ENCODE peak calls at places on chromosomes 5 and 9, in ten cellular contexts. One of them, this sample, is unnamed.

GRCh38 chr5:77993799-77994318 is 217.7 kb upstream of the TBCA start:
- DNase-seq in breast epithelium: no peak
- DNase-seq in spleen: no peak
- DNase-seq in transverse colon: no peak
- DNase-seq in stomach: no peak
- DNase-seq in sigmoid colon: no peak
- DNase-seq in GM12892: no peak
- DNase-seq in HCT116: no peak
- DNase-seq in HL-60: no peak
- DNase-seq in prostate gland: no peak
- DNase-seq in this sample: no peak

GRCh38 chr5:154701181-154701580 is 54.0 kb upstream of the LARP1 start:
- DNase-seq in breast epithelium: no peak
- DNase-seq in spleen: no peak
- DNase-seq in transverse colon: no peak
- DNase-seq in stomach: no peak
- DNase-seq in sigmoid colon: no peak
- DNase-seq in GM12892: no peak
- DNase-seq in HCT116: no peak
- DNase-seq in HL-60: no peak
- DNase-seq in prostate gland: peak
- DNase-seq in this sample: no peak

GRCh38 chr9:123361086-123361730 is 5.2 kb downstream of the CRB2 start:
- DNase-seq in breast epithelium: no peak
- DNase-seq in spleen: no peak
- DNase-seq in transverse colon: peak
- DNase-seq in stomach: no peak
- DNase-seq in sigmoid colon: no peak
- DNase-seq in GM12892: no peak
- DNase-seq in HCT116: no peak
- DNase-seq in HL-60: no peak
- DNase-seq in prostate gland: no peak
- DNase-seq in this sample: no peak

GRCh38 chr9:96009690-96010477 is 134.4 kb downstream of the ERCC6L2 start:
- DNase-seq in breast epithelium: no peak
- DNase-seq in spleen: no peak
- DNase-seq in transverse colon: peak
- DNase-seq in stomach: no peak
- DNase-seq in sigmoid colon: no peak
- DNase-seq in GM12892: no peak
- DNase-seq in HCT116: no peak
- DNase-seq in HL-60: peak
- DNase-seq in prostate gland: no peak
- DNase-seq in this sample: no peak

GRCh38 chr9:71909887-71910601 is 949 bp downstream of the ABHD17B start:
- DNase-seq in breast epithelium: peak
- DNase-seq in spleen: no peak
- DNase-seq in transverse colon: peak
- DNase-seq in stomach: peak
- DNase-seq in sigmoid colon: peak
- DNase-seq in GM12892: peak
- DNase-seq in HCT116: no peak
- DNase-seq in HL-60: peak
- DNase-seq in prostate gland: peak
- DNase-seq in this sample: peak

GRCh38 chr9:114001794-114002261 is 76.3 kb downstream of the AMBP start:
- DNase-seq in breast epithelium: no peak
- DNase-seq in spleen: peak
- DNase-seq in transverse colon: no peak
- DNase-seq in stomach: peak
- DNase-seq in sigmoid colon: no peak
- DNase-seq in GM12892: no peak
- DNase-seq in HCT116: no peak
- DNase-seq in HL-60: no peak
- DNase-seq in prostate gland: no peak
- DNase-seq in this sample: no peak

GRCh38 chr9:122218885-122219855 is 9.6 kb downstream of the LHX6 start:
- DNase-seq in breast epithelium: no peak
- DNase-seq in spleen: no peak
- DNase-seq in transverse colon: no peak
- DNase-seq in stomach: no peak
- DNase-seq in sigmoid colon: no peak
- DNase-seq in GM12892: no peak
- DNase-seq in HCT116: no peak
- DNase-seq in HL-60: no peak
- DNase-seq in prostate gland: no peak
- DNase-seq in this sample: no peak

GRCh38 chr5:80871541-80871961 is 88.6 kb upstream of the RASGRF2 start:
- DNase-seq in breast epithelium: no peak
- DNase-seq in spleen: no peak
- DNase-seq in transverse colon: no peak
- DNase-seq in stomach: no peak
- DNase-seq in sigmoid colon: no peak
- DNase-seq in GM12892: no peak
- DNase-seq in HCT116: peak
- DNase-seq in HL-60: no peak
- DNase-seq in prostate gland: no peak
- DNase-seq in this sample: no peak

GRCh38 chr9:70404261-70404660 is 10.2 kb downstream of the KLF9 start:
- DNase-seq in breast epithelium: peak
- DNase-seq in spleen: no peak
- DNase-seq in transverse colon: no peak
- DNase-seq in stomach: no peak
- DNase-seq in sigmoid colon: peak
- DNase-seq in GM12892: no peak
- DNase-seq in HCT116: no peak
- DNase-seq in HL-60: no peak
- DNase-seq in prostate gland: no peak
- DNase-seq in this sample: no peak

GRCh38 chr5:157219491-157220271 is 39.0 kb downstream of the ITK start:
- DNase-seq in breast epithelium: no peak
- DNase-seq in spleen: no peak
- DNase-seq in transverse colon: no peak
- DNase-seq in stomach: no peak
- DNase-seq in sigmoid colon: no peak
- DNase-seq in GM12892: no peak
- DNase-seq in HCT116: no peak
- DNase-seq in HL-60: no peak
- DNase-seq in prostate gland: no peak
- DNase-seq in this sample: no peak

GRCh38 chr5:175484824-175485223 is 6.5 kb downstream of the SFXN1 start:
- DNase-seq in breast epithelium: no peak
- DNase-seq in spleen: no peak
- DNase-seq in transverse colon: no peak
- DNase-seq in stomach: no peak
- DNase-seq in sigmoid colon: no peak
- DNase-seq in GM12892: no peak
- DNase-seq in HCT116: no peak
- DNase-seq in HL-60: no peak
- DNase-seq in prostate gland: no peak
- DNase-seq in this sample: no peak

GRCh38 chr5:175485631-175486030 is 7.3 kb downstream of the SFXN1 start:
- DNase-seq in breast epithelium: no peak
- DNase-seq in spleen: no peak
- DNase-seq in transverse colon: no peak
- DNase-seq in stomach: no peak
- DNase-seq in sigmoid colon: no peak
- DNase-seq in GM12892: no peak
- DNase-seq in HCT116: no peak
- DNase-seq in HL-60: no peak
- DNase-seq in prostate gland: no peak
- DNase-seq in this sample: no peak

GRCh38 chr5:175484322-175484721 is 6.0 kb downstream of the SFXN1 start:
- DNase-seq in breast epithelium: no peak
- DNase-seq in spleen: peak
- DNase-seq in transverse colon: no peak
- DNase-seq in stomach: no peak
- DNase-seq in sigmoid colon: no peak
- DNase-seq in GM12892: no peak
- DNase-seq in HCT116: no peak
- DNase-seq in HL-60: no peak
- DNase-seq in prostate gland: no peak
- DNase-seq in this sample: no peak

GRCh38 chr5:175489693-175490443 is 11.5 kb downstream of the SFXN1 start:
- DNase-seq in breast epithelium: no peak
- DNase-seq in spleen: no peak
- DNase-seq in transverse colon: no peak
- DNase-seq in stomach: no peak
- DNase-seq in sigmoid colon: no peak
- DNase-seq in GM12892: no peak
- DNase-seq in HCT116: no peak
- DNase-seq in HL-60: peak
- DNase-seq in prostate gland: no peak
- DNase-seq in this sample: no peak

DNA sequence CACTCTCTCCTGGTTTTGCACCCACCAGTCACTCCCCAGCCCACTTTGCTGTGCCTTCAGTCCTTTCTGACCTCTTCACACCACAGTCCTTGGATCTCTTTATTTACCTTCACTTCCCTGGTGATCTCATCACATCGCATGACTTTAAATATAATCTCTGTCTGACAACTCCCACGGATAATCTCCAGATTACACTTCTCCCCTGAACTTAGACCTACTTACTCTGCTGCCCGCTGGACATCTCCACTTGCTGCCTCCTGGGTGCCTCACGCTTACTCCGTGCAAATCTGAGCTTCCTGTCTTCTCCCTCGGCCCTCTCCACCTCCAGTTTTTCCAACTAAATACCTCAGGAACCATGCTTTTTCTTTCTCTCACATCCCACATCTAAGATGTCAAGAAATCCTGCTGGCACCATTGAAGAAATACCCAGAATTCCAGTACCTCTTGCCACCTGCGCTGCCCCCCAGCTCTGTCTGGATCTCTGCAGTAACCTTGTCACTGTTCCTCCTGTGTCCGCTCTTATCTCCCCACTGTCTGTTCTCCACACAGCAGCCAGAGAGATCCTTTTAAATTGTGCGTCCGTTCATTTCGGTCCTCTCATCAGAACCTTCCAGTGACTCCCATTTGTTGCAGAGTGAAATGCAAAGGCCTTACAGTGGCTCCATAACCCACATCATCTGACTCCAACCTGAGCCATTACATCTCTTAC is 9.3 kb downstream of the SFXN1 start:
- DNase-seq in breast epithelium: no peak
- DNase-seq in spleen: no peak
- DNase-seq in transverse colon: no peak
- DNase-seq in stomach: no peak
- DNase-seq in sigmoid colon: no peak
- DNase-seq in GM12892: no peak
- DNase-seq in HCT116: no peak
- DNase-seq in HL-60: no peak
- DNase-seq in prostate gland: no peak
- DNase-seq in this sample: no peak
- TF ChIP-seq POLR2AphosphoS5 in breast epithelium: no peak
- TF ChIP-seq POLR2AphosphoS5 in spleen: no peak
- TF ChIP-seq POLR2AphosphoS5 in transverse colon: no peak
- TF ChIP-seq POLR2AphosphoS5 in stomach: no peak
- TF ChIP-seq POLR2AphosphoS5 in sigmoid colon: no peak
- TF ChIP-seq POLR2AphosphoS5 in GM12892: no peak
- TF ChIP-seq POLR2AphosphoS5 in HCT116: no peak
- TF ChIP-seq POLR2AphosphoS5 in HL-60: no peak
- TF ChIP-seq POLR2AphosphoS5 in prostate gland: no peak
- TF ChIP-seq POLR2AphosphoS5 in this sample: no peak

GRCh38 chr5:149865746-149866145 is 78.8 kb downstream of the PDE6A start:
- DNase-seq in breast epithelium: no peak
- DNase-seq in spleen: no peak
- DNase-seq in transverse colon: no peak
- DNase-seq in stomach: no peak
- DNase-seq in sigmoid colon: no peak
- DNase-seq in GM12892: no peak
- DNase-seq in HCT116: no peak
- DNase-seq in HL-60: peak
- DNase-seq in prostate gland: no peak
- DNase-seq in this sample: no peak

GRCh38 chr5:149857499-149857898 is 87.1 kb downstream of the PDE6A start:
- DNase-seq in breast epithelium: peak
- DNase-seq in spleen: peak
- DNase-seq in transverse colon: peak
- DNase-seq in stomach: peak
- DNase-seq in sigmoid colon: peak
- DNase-seq in GM12892: no peak
- DNase-seq in HCT116: no peak
- DNase-seq in HL-60: peak
- DNase-seq in prostate gland: peak
- DNase-seq in this sample: no peak

GRCh38 chr5:149863830-149864229 is 80.8 kb downstream of the PDE6A start:
- DNase-seq in breast epithelium: no peak
- DNase-seq in spleen: no peak
- DNase-seq in transverse colon: no peak
- DNase-seq in stomach: no peak
- DNase-seq in sigmoid colon: no peak
- DNase-seq in GM12892: no peak
- DNase-seq in HCT116: no peak
- DNase-seq in HL-60: no peak
- DNase-seq in prostate gland: no peak
- DNase-seq in this sample: no peak

GRCh38 chr5:149863176-149863575 is 81.4 kb downstream of the PDE6A start:
- DNase-seq in breast epithelium: no peak
- DNase-seq in spleen: peak
- DNase-seq in transverse colon: no peak
- DNase-seq in stomach: no peak
- DNase-seq in sigmoid colon: no peak
- DNase-seq in GM12892: no peak
- DNase-seq in HCT116: no peak
- DNase-seq in HL-60: no peak
- DNase-seq in prostate gland: no peak
- DNase-seq in this sample: no peak

GRCh38 chr5:149860801-149861322 is 83.7 kb downstream of the PDE6A start:
- DNase-seq in breast epithelium: no peak
- DNase-seq in spleen: peak
- DNase-seq in transverse colon: no peak
- DNase-seq in stomach: no peak
- DNase-seq in sigmoid colon: peak
- DNase-seq in GM12892: peak
- DNase-seq in HCT116: no peak
- DNase-seq in HL-60: no peak
- DNase-seq in prostate gland: no peak
- DNase-seq in this sample: peak
- TF ChIP-seq POLR2AphosphoS5 in breast epithelium: no peak
- TF ChIP-seq POLR2AphosphoS5 in spleen: no peak
- TF ChIP-seq POLR2AphosphoS5 in transverse colon: no peak
- TF ChIP-seq POLR2AphosphoS5 in stomach: no peak
- TF ChIP-seq POLR2AphosphoS5 in sigmoid colon: no peak
- TF ChIP-seq POLR2AphosphoS5 in GM12892: no peak
- TF ChIP-seq POLR2AphosphoS5 in HCT116: no peak
- TF ChIP-seq POLR2AphosphoS5 in HL-60: no peak
- TF ChIP-seq POLR2AphosphoS5 in prostate gland: no peak
- TF ChIP-seq POLR2AphosphoS5 in this sample: no peak

GRCh38 chr5:74684900-74685851 is at the start of gene HEXB:
- DNase-seq in breast epithelium: peak
- DNase-seq in spleen: peak
- DNase-seq in transverse colon: peak
- DNase-seq in stomach: peak
- DNase-seq in sigmoid colon: peak
- DNase-seq in GM12892: peak
- DNase-seq in HCT116: peak
- DNase-seq in HL-60: peak
- DNase-seq in prostate gland: peak
- DNase-seq in this sample: peak
- TF ChIP-seq POLR2AphosphoS5 in breast epithelium: peak
- TF ChIP-seq POLR2AphosphoS5 in spleen: peak
- TF ChIP-seq POLR2AphosphoS5 in transverse colon: peak
- TF ChIP-seq POLR2AphosphoS5 in stomach: peak
- TF ChIP-seq POLR2AphosphoS5 in sigmoid colon: peak
- TF ChIP-seq POLR2AphosphoS5 in GM12892: peak
- TF ChIP-seq POLR2AphosphoS5 in HCT116: peak
- TF ChIP-seq POLR2AphosphoS5 in HL-60: no peak
- TF ChIP-seq POLR2AphosphoS5 in prostate gland: peak
- TF ChIP-seq POLR2AphosphoS5 in this sample: no peak

GRCh38 chr5:122187426-122187825 is 58.1 kb downstream of the ZNF474 start:
- DNase-seq in breast epithelium: no peak
- DNase-seq in spleen: no peak
- DNase-seq in transverse colon: peak
- DNase-seq in stomach: no peak
- DNase-seq in sigmoid colon: no peak
- DNase-seq in GM12892: no peak
- DNase-seq in HCT116: no peak
- DNase-seq in HL-60: no peak
- DNase-seq in prostate gland: no peak
- DNase-seq in this sample: no peak
- TF ChIP-seq POLR2AphosphoS5 in breast epithelium: no peak
- TF ChIP-seq POLR2AphosphoS5 in spleen: no peak
- TF ChIP-seq POLR2AphosphoS5 in transverse colon: no peak
- TF ChIP-seq POLR2AphosphoS5 in stomach: no peak
- TF ChIP-seq POLR2AphosphoS5 in sigmoid colon: no peak
- TF ChIP-seq POLR2AphosphoS5 in GM12892: no peak
- TF ChIP-seq POLR2AphosphoS5 in HCT116: no peak
- TF ChIP-seq POLR2AphosphoS5 in HL-60: no peak
- TF ChIP-seq POLR2AphosphoS5 in prostate gland: no peak
- TF ChIP-seq POLR2AphosphoS5 in this sample: no peak